ENCODE peak calls at places on chromosomes 4 and X, in five cellular contexts. R is HFF-Myc, Y is mucosa of descending colon, S is testis, X is foreskin fibroblast. K is an unnamed sample.

GRCh38 chr4:75892508-75892907 is 9.7 kb downstream of the PPEF2 start:
- DNase-seq in R (no peak), Y (no peak), X (no peak), S (no peak), K (no peak)

GRCh38 chr4:10311939-10312338 is 145.3 kb downstream of the ZNF518B start:
- DNase-seq in X (no peak), R (no peak), Y (no peak), S (no peak), K (no peak)

GRCh38 chr4:107825072-107825789 is 499 bp downstream of the SGMS2 start:
- DNase-seq in R (no peak), X (peak), S (peak), Y (peak), K (no peak)

GRCh38 chr4:87270144-87270543 is 49.7 kb upstream of the KLHL8 start:
- DNase-seq in Y (no peak), X (peak), R (peak), S (peak), K (peak)

GRCh38 chrX:3550160-3550765 is 163.2 kb downstream of the PRKX start:
- DNase-seq in S (no peak), X (no peak), Y (no peak), R (no peak), K (no peak)

GRCh38 chrX:39645059-39645895 is 452.5 kb downstream of the BCOR start:
- DNase-seq in R (peak), Y (no peak), X (peak), S (peak), K (no peak)

GRCh38 chr4:176444741-176445140 is 125.0 kb downstream of the SPCS3 start:
- DNase-seq in S (no peak), Y (no peak), R (no peak), X (peak), K (no peak)

GRCh38 chrX:542179-542578 is 88.4 kb upstream of the SHOX start:
- DNase-seq in X (no peak), Y (no peak), S (no peak), R (no peak), K (no peak)

GRCh38 chrX:69088171-69088938 is 76.9 kb downstream of the PJA1 start:
- DNase-seq in S (no peak), Y (no peak), R (no peak), X (no peak), K (no peak)

GRCh38 chr4:11002961-11003360 is 318.4 kb upstream of the CLNK start:
- DNase-seq in R (no peak), X (no peak), Y (no peak), S (no peak), K (no peak)

GRCh38 chr4:83075271-83075670 is 39.3 kb downstream of the PLAC8 start:
- DNase-seq in X (no peak), R (peak), S (no peak), Y (no peak), K (no peak)

GRCh38 chr4:168815373-168816345 is 194.4 kb downstream of the CBR4 start:
- DNase-seq in R (peak), X (peak), S (no peak), Y (no peak), K (no peak)

GRCh38 chr4:82217986-82218715 is 155.6 kb downstream of the HNRNPD start:
- DNase-seq in S (no peak), Y (no peak), X (peak), R (no peak), K (no peak)

GRCh38 chrX:29659911-29660310 is 555.5 kb upstream of the MAGEB2 start:
- DNase-seq in Y (no peak), S (no peak), R (no peak), X (no peak), K (no peak)

GRCh38 chr4:37835806-37836205 is 9.3 kb downstream of the PGM2 start:
- DNase-seq in S (no peak), R (no peak), Y (no peak), X (no peak), K (no peak)
- TF ChIP-seq CTCF in S (no peak), R (no peak), Y (no peak), X (no peak), K (no peak)

DNA sequence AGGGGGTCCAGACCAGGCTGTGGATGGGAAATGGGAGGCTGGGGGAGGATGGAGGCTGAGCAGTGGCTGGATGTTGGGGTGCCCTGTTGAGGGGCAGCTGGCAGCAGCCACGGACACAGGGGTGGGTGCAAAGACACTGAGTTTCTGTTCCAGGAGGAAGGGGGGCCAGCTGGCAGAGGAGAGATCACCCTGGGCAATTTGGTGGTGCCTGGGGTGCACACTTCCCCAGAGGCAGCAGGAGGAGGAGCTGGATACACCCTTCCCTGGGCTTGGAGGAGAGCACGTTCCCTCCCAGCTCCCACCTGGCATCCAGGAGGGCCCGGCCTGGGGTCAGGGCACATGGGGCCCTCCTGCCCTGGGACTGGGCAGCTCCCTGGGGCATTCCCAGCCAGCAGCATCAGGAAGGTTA is 42.8 kb downstream of the CPLX1 start:
- DNase-seq in X (no peak), S (no peak), Y (no peak), R (no peak), K (no peak)
- H3K4me3 ChIP-seq in X (no peak), S (no peak), Y (no peak), R (no peak), K (no peak)

GRCh38 chr4:15955670-15956069 is 7.3 kb downstream of the FGFBP2 start:
- DNase-seq in X (no peak), S (no peak), R (no peak), Y (no peak), K (no peak)
- TF ChIP-seq CTCF in X (peak), S (no peak), R (peak), Y (no peak), K (peak)

GRCh38 chr4:38800366-38800765 is 4.2 kb downstream of the TLR1 start:
- DNase-seq in Y (no peak), R (no peak), X (no peak), S (no peak), K (no peak)

GRCh38 chr4:38803833-38804653 is 548 bp downstream of the TLR1 start:
- DNase-seq in R (no peak), Y (no peak), S (no peak), X (no peak), K (no peak)

GRCh38 chr4:38804654-38805295 is at the start of gene TLR1:
- DNase-seq in Y (no peak), S (no peak), X (peak), R (peak), K (peak)

GRCh38 chr4:38800956-38801450 is 3.6 kb downstream of the TLR1 start:
- DNase-seq in X (no peak), Y (no peak), S (no peak), R (no peak), K (no peak)

DNA sequence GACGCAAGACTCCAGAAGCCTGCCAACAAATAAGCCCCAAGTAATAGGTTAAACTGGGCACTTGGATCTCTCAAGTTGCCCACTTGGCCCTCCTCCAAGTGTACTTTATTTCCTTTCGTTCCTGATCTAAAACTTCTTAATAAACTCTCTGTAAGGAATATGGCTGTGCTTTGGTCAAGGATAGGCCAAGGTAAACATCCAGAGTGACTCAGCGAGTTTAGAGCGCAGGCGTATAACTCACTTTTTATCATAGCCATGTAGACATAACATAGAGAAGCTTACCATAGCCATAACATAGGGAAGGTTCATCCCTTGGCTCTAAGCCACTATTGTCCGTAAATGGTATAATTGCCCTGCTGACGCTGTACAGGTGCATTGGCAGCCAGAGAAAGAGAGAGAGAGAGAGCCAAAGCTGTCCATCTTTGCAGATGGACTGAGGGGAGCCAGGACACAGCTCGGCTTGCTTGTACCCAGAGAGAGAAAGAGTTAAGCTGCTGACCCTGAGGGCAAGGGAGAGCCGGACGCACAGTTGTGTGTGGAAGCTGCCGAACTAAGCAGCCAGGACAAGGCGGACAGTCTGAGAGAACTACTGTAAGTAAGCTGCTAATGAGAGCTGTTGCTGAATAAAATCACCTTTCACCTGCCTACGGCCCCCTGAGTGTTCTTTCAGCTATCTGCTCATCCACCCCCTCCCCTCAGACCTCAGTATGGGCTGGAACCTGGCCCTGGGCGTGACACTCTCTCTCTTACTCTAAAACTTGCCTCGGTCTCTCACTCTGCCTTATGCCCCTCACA is 1.8 kb downstream of the TLR1 start:
- DNase-seq in S (no peak), Y (no peak), R (no peak), X (no peak), K (no peak)
- H3K4me3 ChIP-seq in S (no peak), Y (no peak), R (no peak), X (no peak), K (no peak)

GRCh38 chr4:150415213-150415612 is 166.7 kb upstream of the MAB21L2 start:
- DNase-seq in Y (no peak), R (no peak), X (no peak), S (no peak), K (no peak)

GRCh38 chr4:150411527-150411926 is 170.4 kb upstream of the MAB21L2 start:
- DNase-seq in X (peak), R (no peak), Y (no peak), S (no peak), K (no peak)
- TF ChIP-seq CTCF in X (no peak), R (no peak), Y (no peak), S (no peak), K (no peak)

GRCh38 chr4:109614466-109614865 is 54.4 kb downstream of the MCUB start:
- DNase-seq in X (no peak), R (no peak), S (no peak), Y (no peak), K (no peak)
- H3K4me3 ChIP-seq in X (no peak), R (no peak), S (no peak), Y (no peak), K (no peak)

DNA sequence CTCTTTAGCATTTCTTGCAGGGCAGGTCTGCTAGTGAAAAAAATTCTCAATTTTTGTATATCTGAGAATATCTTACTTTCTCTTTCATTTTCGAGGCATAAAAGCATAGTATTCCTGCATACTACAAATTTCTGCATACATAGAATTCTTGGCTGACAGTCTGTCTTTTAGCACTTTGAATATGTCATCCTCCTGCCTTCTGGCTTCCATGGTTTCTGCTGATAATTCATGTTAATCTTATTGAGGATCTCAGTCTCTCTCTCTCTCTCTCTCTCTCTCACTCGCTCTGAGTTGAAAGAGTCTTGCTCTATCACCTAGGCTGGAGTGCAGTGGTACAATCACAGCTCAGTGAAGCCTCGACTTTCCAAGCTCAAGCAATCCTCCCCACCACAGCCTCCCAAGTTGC is 161.1 kb downstream of the FNIP2 start:
- DNase-seq in S (no peak), R (no peak), X (no peak), Y (no peak), K (no peak)
- TF ChIP-seq CTCF in S (no peak), R (no peak), X (no peak), Y (no peak), K (no peak)

GRCh38 chr4:123892997-123893745 is 496.6 kb downstream of the SPRY1 start:
- DNase-seq in X (peak), S (no peak), Y (no peak), R (no peak), K (no peak)

GRCh38 chr4:123891901-123892300 is 495.3 kb downstream of the SPRY1 start:
- DNase-seq in Y (no peak), R (no peak), X (no peak), S (no peak), K (no peak)

GRCh38 chr4:123889376-123889945 is 492.9 kb downstream of the SPRY1 start:
- DNase-seq in X (peak), S (no peak), Y (no peak), R (peak), K (no peak)

GRCh38 chr4:123892368-123892961 is 495.9 kb downstream of the SPRY1 start:
- DNase-seq in X (peak), Y (no peak), R (no peak), S (no peak), K (no peak)

GRCh38 chr4:123890889-123891288 is 494.3 kb downstream of the SPRY1 start:
- DNase-seq in R (no peak), S (no peak), Y (no peak), X (no peak), K (no peak)
- H3K4me3 ChIP-seq in R (no peak), S (no peak), Y (no peak), X (no peak), K (no peak)

GRCh38 chrX:136028383-136028984 is 43.2 kb downstream of the SLC9A6 start:
- DNase-seq in S (no peak), Y (no peak), R (no peak), X (no peak), K (no peak)
- TF ChIP-seq CTCF in S (peak), Y (peak), R (peak), X (peak), K (peak)

DNA sequence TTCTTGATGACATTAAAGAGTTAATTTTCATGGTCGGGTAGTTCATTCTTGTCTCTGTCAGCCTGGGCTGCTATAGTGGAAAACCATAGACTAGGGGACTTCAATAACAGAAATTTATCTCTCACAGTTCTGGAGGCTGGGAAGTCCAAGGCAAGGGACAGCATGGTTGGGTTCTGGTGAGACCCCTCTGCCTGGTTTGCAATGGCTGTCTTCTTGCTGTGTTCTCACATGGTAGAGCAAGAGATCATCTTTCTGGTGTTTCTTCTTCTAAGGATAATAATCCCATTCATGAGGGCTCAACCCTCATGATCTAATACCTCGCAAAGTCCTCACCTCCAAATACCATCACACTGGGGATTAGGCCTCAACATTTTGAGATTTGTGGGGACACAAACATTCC is 50.1 kb downstream of the RHOH start:
- DNase-seq in S (no peak), R (no peak), X (no peak), Y (no peak), K (no peak)
- H3K4me3 ChIP-seq in S (no peak), R (no peak), X (no peak), Y (no peak), K (no peak)

K was measured in epithelial cell of proximal tubule.